ENCODE peak calls at places on chromosomes 4 and X, in nine cellular contexts. G is PC-3, X is tibial artery, Y is left ventricle myocardium inferior, J is dorsolateral prefrontal cortex, N is testis, M is breast epithelium, A is thoracic aorta, T is RWPE2. E is an unnamed sample.
A peak's percentile ranks its signal among the peaks of the same experiment; 100 is the strongest.

GRCh38 chrX:9293051-9293496 is 171.8 kb upstream of the TBL1X start:
- DNase-seq in G (no peak), X (no peak), Y (no peak), J (no peak), N (no peak), M (no peak), A (no peak), T (no peak), E (no peak)

GRCh38 chr4:62528874-62529273 is 1328.7 kb downstream of the ADGRL3 start:
- DNase-seq in G (peak; percentile 33), X (no peak), Y (no peak), J (no peak), N (no peak), M (no peak), A (no peak), T (no peak), E (no peak)

GRCh38 chr4:113773014-113773413 is 11.5 kb upstream of the CAMK2D start:
- DNase-seq in G (no peak), X (no peak), Y (no peak), J (no peak), N (peak; percentile 67), M (no peak), A (no peak), T (no peak), E (no peak)

GRCh38 chr4:98994474-98995182 is 893 bp upstream of the METAP1 start:
- DNase-seq in G (no peak), X (no peak), Y (no peak), J (no peak), N (no peak), M (no peak), A (no peak), T (no peak), E (no peak)

GRCh38 chrX:136209016-136209738 is 42.0 kb downstream of the MAP7D3 start:
- DNase-seq in G (peak; percentile 50), X (peak; percentile 58), Y (peak; percentile 38), J (no peak), N (peak; percentile 36), M (no peak), A (no peak), T (no peak), E (no peak)

GRCh38 chr4:5925419-5926187 is 32.7 kb upstream of the CRMP1 start:
- DNase-seq in G (no peak), X (no peak), Y (no peak), J (no peak), N (no peak), M (no peak), A (no peak), T (no peak), E (no peak)

GRCh38 chr4:125389713-125390112 is 75.0 kb downstream of the FAT4 start:
- DNase-seq in G (peak; percentile 83), X (no peak), Y (no peak), J (no peak), N (no peak), M (no peak), A (no peak), T (no peak), E (peak; percentile 48)

GRCh38 chrX:30659421-30659820 is 6.2 kb downstream of the GK start:
- DNase-seq in G (peak; percentile 83), X (no peak), Y (no peak), J (no peak), N (no peak), M (no peak), A (no peak), T (no peak), E (peak; percentile 4)

GRCh38 chr4:37892641-37893040 is 1.8 kb downstream of the TBC1D1 start:
- DNase-seq in G (no peak), X (peak; percentile 32), Y (no peak), J (no peak), N (no peak), M (no peak), A (no peak), T (no peak), E (no peak)

GRCh38 chrX:140712413-140713173 is 3.0 kb downstream of the LINC00632 start:
- DNase-seq in G (peak; percentile 46), X (peak; percentile 61), Y (peak; percentile 39), J (peak; percentile 75), N (peak; percentile 43), M (peak; percentile 52), A (peak; percentile 3), T (no peak), E (peak; percentile 25)

GRCh38 chrX:28120076-28120475 is 138.8 kb upstream of the DCAF8L1 start:
- DNase-seq in G (peak; percentile 86), X (no peak), Y (no peak), J (no peak), N (no peak), M (no peak), A (no peak), T (no peak), E (peak; percentile 31)

GRCh38 chr4:16196482-16197393 is 29.5 kb downstream of the TAPT1 start:
- DNase-seq in G (peak; percentile 86), X (no peak), Y (no peak), J (no peak), N (no peak), M (no peak), A (no peak), T (no peak), E (peak; percentile 54)

GRCh38 chrX:12721042-12721441 is 70.2 kb upstream of the PRPS2 start:
- DNase-seq in G (peak; percentile 16), X (no peak), Y (no peak), J (no peak), N (no peak), M (no peak), A (no peak), T (no peak), E (no peak)

GRCh38 chrX:118904664-118905063 is 69.8 kb upstream of the LONRF3 start:
- DNase-seq in G (no peak), X (no peak), Y (no peak), J (no peak), N (no peak), M (no peak), A (no peak), T (no peak), E (no peak)

GRCh38 chr4:4762909-4763814 is 96.3 kb upstream of the MSX1 start:
- DNase-seq in G (peak; percentile 73), X (no peak), Y (no peak), J (no peak), N (no peak), M (no peak), A (no peak), T (no peak), E (peak; percentile 2)

GRCh38 chr4:4762300-4762699 is 97.2 kb upstream of the MSX1 start:
- DNase-seq in G (no peak), X (no peak), Y (no peak), J (no peak), N (no peak), M (no peak), A (no peak), T (no peak), E (no peak)

GRCh38 chr4:4759233-4759632 is 100.2 kb upstream of the MSX1 start:
- DNase-seq in G (no peak), X (no peak), Y (no peak), J (no peak), N (no peak), M (no peak), A (no peak), T (no peak), E (no peak)

GRCh38 chr4:4759883-4760282 is 99.6 kb upstream of the MSX1 start:
- DNase-seq in G (peak; percentile 22), X (no peak), Y (no peak), J (no peak), N (no peak), M (no peak), A (no peak), T (no peak), E (no peak)

DNA sequence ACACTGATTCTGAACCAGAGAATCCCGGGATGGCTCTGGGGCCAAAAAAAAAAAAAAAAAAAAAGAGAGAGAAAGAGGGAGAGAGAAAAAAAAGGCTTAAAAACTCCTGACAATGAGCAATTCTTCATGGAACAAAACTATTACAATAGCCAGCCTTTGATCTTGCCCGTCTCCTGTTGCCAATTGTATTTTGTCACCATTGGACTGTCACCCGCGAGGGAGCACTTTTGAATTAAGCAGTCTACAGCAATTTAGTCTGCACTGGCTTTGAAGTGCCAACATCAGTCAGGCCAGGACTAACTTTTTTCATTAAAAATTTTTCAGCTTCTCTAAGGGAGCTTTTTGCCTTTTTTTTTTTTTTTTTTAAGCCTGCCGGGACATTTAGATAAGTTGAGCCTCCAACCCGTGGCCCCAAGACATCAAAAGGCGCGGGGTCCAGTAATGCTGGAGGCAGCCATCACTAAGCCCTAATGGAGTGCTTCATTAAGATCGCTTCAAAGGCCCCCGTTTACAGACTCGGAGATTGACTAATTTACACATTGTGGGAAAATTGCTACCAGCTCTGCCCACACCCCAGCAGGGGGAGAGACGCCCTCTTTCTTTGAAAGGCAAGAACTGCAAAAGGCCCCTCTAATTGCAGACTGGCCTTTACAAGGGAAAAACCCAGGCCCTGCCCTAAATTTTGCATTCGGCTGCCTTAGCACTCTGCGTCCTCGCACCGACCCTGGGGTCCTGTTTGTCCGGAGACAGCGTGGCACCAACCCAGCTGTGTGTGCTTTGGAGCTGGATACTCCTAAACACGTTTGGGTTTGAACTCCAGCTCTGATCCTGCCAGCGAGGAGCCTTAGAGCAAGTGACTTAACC is 98.1 kb upstream of the MSX1 start:
- DNase-seq in G (no peak), X (no peak), Y (no peak), J (peak; percentile 56), N (no peak), M (no peak), A (no peak), T (no peak), E (no peak)
- TF ChIP-seq CTCF in G (peak; percentile 15), X (no peak), Y (peak; percentile 7), J (no peak), N (no peak), M (no peak), A (no peak), T (no peak), E (peak; percentile 4)

GRCh38 chr4:89109841-89110540 is 1.3 kb upstream of the TIGD2 start:
- DNase-seq in G (no peak), X (no peak), Y (no peak), J (no peak), N (peak; percentile 28), M (no peak), A (no peak), T (no peak), E (no peak)
- H3K4me3 ChIP-seq in G (peak overlapping the region; percentile 68), X (peak overlapping the region; percentile 76), Y (peak overlapping the region; percentile 86), J (peak overlapping the region; percentile 91), N (peak overlapping the region; percentile 85), M (peak overlapping the region; percentile 89), A (peak overlapping the region; percentile 92), T (peak overlapping the region; percentile 73), E (peak overlapping the region; percentile 61)

GRCh38 chrX:130260316-130260715 is 8.4 kb downstream of the ZNF280C start:
- DNase-seq in G (peak; percentile 7), X (no peak), Y (no peak), J (no peak), N (no peak), M (no peak), A (no peak), T (no peak), E (no peak)
- H3K27me3 ChIP-seq in G (no peaks in the 10 kb centered on the region), X (no peaks in the 10 kb centered on the region), Y (no peaks in the 10 kb centered on the region), J (no peaks in the 10 kb centered on the region), N (no peaks in the 10 kb centered on the region), M (no peaks in the 10 kb centered on the region), A (no peaks in the 10 kb centered on the region), T (no peaks in the 10 kb centered on the region), E (no peaks in the 10 kb centered on the region)

GRCh38 chrX:120365320-120365719 is 3.4 kb downstream of the ATP1B4 start:
- DNase-seq in G (peak; percentile 46), X (peak; percentile 20), Y (peak; percentile 37), J (peak; percentile 63), N (peak; percentile 62), M (no peak), A (peak; percentile 1), T (no peak), E (no peak)
- TF ChIP-seq CTCF in G (peak; percentile 64), X (peak; percentile 4), Y (peak; percentile 49), J (peak; percentile 55), N (no peak), M (no peak), A (no peak), T (no peak), E (peak; percentile 44)

GRCh38 chrX:154412468-154412867 is 1.1 kb downstream of the TAFAZZIN start:
- DNase-seq in G (peak; percentile 39), X (no peak), Y (no peak), J (no peak), N (no peak), M (no peak), A (no peak), T (no peak), E (no peak)
- H3K4me3 ChIP-seq in G (peak overlapping the region; percentile 89), X (peak overlapping the region; percentile 89), Y (peak overlapping the region; percentile 84), J (peak overlapping the region; percentile 79), N (no peak overlapping the region), M (peak overlapping the region; percentile 72), A (peak overlapping the region; percentile 83), T (peak overlapping the region; percentile 91), E (peak overlapping the region; percentile 65)

E was measured in kidney epithelial cell.